ENCODE peak calls at places on chromosomes 11 and 22, in seven cellular contexts. A, W, U, S, P, C and F are unnamed samples.

GRCh38 chr11:61061081-61061826 is 41.0 kb upstream of the CD5 start:
- DNase-seq in A (peak), S (no peak), C (no peak), U (no peak), P (peak), W (no peak), F (no peak)

GRCh38 chr11:37571248-37571647 is 973.2 kb upstream of the RAG2 start:
- DNase-seq in C (no peak), S (no peak), W (no peak), P (no peak), U (no peak), A (no peak), F (no peak)

GRCh38 chr11:65575568-65576231 is at the start of gene EHBP1L1:
- DNase-seq in P (peak), C (no peak), A (peak), W (peak), U (no peak), S (peak), F (no peak)

GRCh38 chr11:75516886-75517285 is 8.9 kb downstream of the GDPD5 start:
- DNase-seq in W (no peak), U (no peak), S (no peak), P (no peak), A (no peak), C (no peak), F (no peak)

GRCh38 chr11:106088896-106089295 is 11.4 kb downstream of the AASDHPPT start:
- DNase-seq in U (no peak), P (no peak), C (no peak), W (no peak), A (no peak), S (no peak), F (no peak)

GRCh38 chr11:57601297-57601696 is 3.8 kb downstream of the SERPING1 start:
- DNase-seq in W (no peak), A (no peak), S (no peak), U (no peak), C (no peak), P (no peak), F (no peak)

GRCh38 chr11:76810151-76810853 is 27.1 kb downstream of the TSKU start:
- DNase-seq in U (no peak), C (no peak), A (no peak), W (no peak), P (peak), S (no peak), F (no peak)

GRCh38 chr11:441418-442274 is at the start of gene ANO9:
- DNase-seq in C (no peak), P (peak), S (no peak), A (peak), W (no peak), U (no peak), F (peak)

GRCh38 chr11:1217151-1217550 is 5.7 kb upstream of the MUC5B start:
- DNase-seq in A (no peak), P (no peak), C (no peak), W (no peak), U (no peak), S (no peak), F (no peak)

GRCh38 chr22:30486661-30487115 is 14.9 kb upstream of the SEC14L3 start:
- DNase-seq in W (no peak), P (no peak), C (no peak), U (no peak), A (no peak), S (no peak), F (no peak)

GRCh38 chr11:17528906-17529813 is 15.1 kb downstream of the USH1C start:
- DNase-seq in A (no peak), W (no peak), S (no peak), C (no peak), U (no peak), P (no peak), F (no peak)

GRCh38 chr11:18633256-18634139 is 644 bp downstream of the SPTY2D1 start:
- DNase-seq in S (no peak), P (peak), U (no peak), A (no peak), W (no peak), C (no peak), F (no peak)

GRCh38 chr11:123480290-123480815 is 50.3 kb downstream of the GRAMD1B start:
- DNase-seq in W (no peak), U (no peak), S (no peak), C (no peak), A (no peak), P (no peak), F (no peak)

GRCh38 chr11:61522881-61523280 is 14.3 kb downstream of the LRRC10B start:
- DNase-seq in W (no peak), A (no peak), C (no peak), S (no peak), U (no peak), P (no peak), F (no peak)

GRCh38 chr11:57775474-57775873 is 13.9 kb downstream of the CTNND1 start:
- DNase-seq in P (no peak), U (no peak), A (no peak), W (no peak), C (no peak), S (no peak), F (no peak)

GRCh38 chr22:47176573-47177333 is 414.3 kb downstream of the TBC1D22A start:
- DNase-seq in S (no peak), C (no peak), U (no peak), P (no peak), W (peak), A (peak), F (no peak)

GRCh38 chr11:30852645-30853044 is 266.5 kb upstream of the MPPED2 start:
- DNase-seq in S (no peak), W (no peak), A (no peak), C (no peak), U (no peak), P (no peak), F (no peak)

GRCh38 chr11:72741429-72741833 is 10.8 kb downstream of the ARAP1 start:
- DNase-seq in A (no peak), C (no peak), S (peak), P (no peak), W (no peak), U (no peak), F (no peak)

GRCh38 chr11:9214765-9215164 is 50.4 kb downstream of the DENND5A start:
- DNase-seq in W (no peak), P (no peak), U (no peak), C (no peak), A (no peak), S (no peak), F (no peak)

GRCh38 chr11:63532799-63533475 is 3.7 kb upstream of the PLAAT4 start:
- DNase-seq in C (no peak), S (no peak), W (no peak), A (no peak), P (no peak), U (no peak), F (no peak)

GRCh38 chr11:63920126-63920869 is 3.3 kb upstream of the RCOR2 start:
- DNase-seq in C (peak), U (peak), W (peak), S (peak), P (no peak), A (no peak), F (peak)

GRCh38 chr11:64863381-64864060 is 14.9 kb downstream of the EHD1 start:
- DNase-seq in S (no peak), U (no peak), P (no peak), C (no peak), A (no peak), W (peak), F (no peak)

GRCh38 chr11:127590319-127590718 is 589.7 kb upstream of the KIRREL3 start:
- DNase-seq in S (no peak), U (no peak), P (no peak), C (no peak), W (no peak), A (no peak), F (no peak)